ENCODE peak calls at places on chromosomes 4 and X, in four cellular contexts. L, N, Z and R are unnamed samples.

GRCh38 chrX:17032351-17032750 is 85.9 kb downstream of the REPS2 start:
- DNase-seq in L (peak; percentile 14), N (peak; percentile 54), Z (no peak), R (peak; percentile 49)

GRCh38 chrX:40389555-40389954 is 191.2 kb upstream of the ATP6AP2 start:
- DNase-seq in L (no peak), N (no peak), Z (no peak), R (no peak)

GRCh38 chr4:176981074-176981473 is 188.4 kb upstream of the VEGFC start:
- DNase-seq in L (no peak), N (no peak), Z (no peak), R (no peak)

GRCh38 chr4:167100120-167100519 is 134.2 kb downstream of the SPOCK3 start:
- DNase-seq in L (no peak), N (no peak), Z (no peak), R (no peak)

GRCh38 chr4:155966661-155967060 is 13.0 kb upstream of the CTSO start:
- DNase-seq in L (no peak), N (no peak), Z (no peak), R (no peak)

GRCh38 chr4:165096776-165097175 is 15.9 kb downstream of the TMEM192 start:
- DNase-seq in L (no peak), N (no peak), Z (no peak), R (no peak)

GRCh38 chrX:137549846-137550534 is 15.9 kb upstream of the ZIC3 start:
- DNase-seq in L (no peak), N (no peak), Z (no peak), R (no peak)

GRCh38 chrX:25206761-25207160 is 191.0 kb upstream of the ARX start:
- DNase-seq in L (no peak), N (no peak), Z (no peak), R (no peak)

GRCh38 chr4:112938461-112939058 is 110.9 kb upstream of the ANK2 start:
- DNase-seq in L (no peak), N (no peak), Z (no peak), R (no peak)

GRCh38 chr4:8286719-8287355 is 17.3 kb downstream of the HTRA3 start:
- DNase-seq in L (no peak), N (no peak), Z (peak; percentile 31), R (no peak)

GRCh38 chr4:177118596-177118995 is 191.1 kb upstream of the NEIL3 start:
- DNase-seq in L (peak; percentile 61), N (no peak), Z (no peak), R (no peak)

GRCh38 chr4:127425202-127425845 is 207.4 kb upstream of the INTU start:
- DNase-seq in L (no peak), N (no peak), Z (no peak), R (no peak)

GRCh38 chr4:67035501-67035900 is 509.8 kb downstream of the CENPC start:
- DNase-seq in L (no peak), N (no peak), Z (no peak), R (no peak)

GRCh38 chr4:98801259-98801725 is 127.6 kb downstream of the EIF4E start:
- DNase-seq in L (no peak), N (no peak), Z (no peak), R (peak; percentile 6)

GRCh38 chr4:15870079-15870478 is 68.5 kb downstream of the FGFBP1 start:
- DNase-seq in L (no peak), N (no peak), Z (no peak), R (no peak)

GRCh38 chr4:145452447-145453162 is 29.0 kb upstream of the SMAD1 start:
- DNase-seq in L (no peak), N (no peak), Z (no peak), R (no peak)

GRCh38 chr4:128796934-128797333 is 12.6 kb upstream of the JADE1 start:
- DNase-seq in L (no peak), N (peak; percentile 36), Z (no peak), R (no peak)

GRCh38 chr4:112287258-112287873 is 1.7 kb upstream of the TIFA start:
- DNase-seq in L (no peak), N (no peak), Z (no peak), R (no peak)

GRCh38 chr4:788636-789297 is 37.2 kb downstream of the CPLX1 start:
- DNase-seq in L (no peak), N (peak; percentile 44), Z (peak; percentile 76), R (no peak)

GRCh38 chr4:73730854-73731253 is 9.5 kb upstream of the CXCL8 start:
- DNase-seq in L (no peak), N (no peak), Z (no peak), R (peak; percentile 30)

GRCh38 chr4:99821918-99822503 is 5.4 kb downstream of the DAPP1 start:
- DNase-seq in L (no peak), N (no peak), Z (no peak), R (no peak)

GRCh38 chrX:3713225-3713936 is at the start of gene PRKX:
- DNase-seq in L (no peak), N (peak; percentile 63), Z (peak; percentile 74), R (peak; percentile 93)

GRCh38 chrX:3066555-3066954 is 25.3 kb downstream of the ARSF start:
- DNase-seq in L (no peak), N (no peak), Z (no peak), R (no peak)

GRCh38 chrX:110381216-110381615 is 22.6 kb downstream of the RTL9 start:
- DNase-seq in L (no peak), N (no peak), Z (no peak), R (no peak)

GRCh38 chrX:41875142-41875541 is 48.2 kb downstream of the CASK start:
- DNase-seq in L (no peak), N (no peak), Z (no peak), R (no peak)

GRCh38 chr4:581753-582361 is 5.8 kb upstream of the TMEM271 start:
- DNase-seq in L (no peak), N (no peak), Z (no peak), R (no peak)

GRCh38 chrX:3175659-3176438 is 134.6 kb downstream of the ARSF start:
- DNase-seq in L (no peak), N (no peak), Z (no peak), R (no peak)

GRCh38 chr4:26131711-26132110 is 189.1 kb upstream of the RBPJ start:
- DNase-seq in L (no peak), N (no peak), Z (no peak), R (no peak)

GRCh38 chr4:100421356-100421978 is 96.4 kb downstream of the EMCN start:
- DNase-seq in L (no peak), N (no peak), Z (no peak), R (no peak)

GRCh38 chr4:133711817-133712216 is 489.8 kb downstream of the PABPC4L start:
- DNase-seq in L (no peak), N (no peak), Z (no peak), R (no peak)

GRCh38 chrX:39313149-39313548 is 511.9 kb downstream of the MID1IP1 start:
- DNase-seq in L (no peak), N (no peak), Z (no peak), R (no peak)

GRCh38 chrX:148893395-148893794 is 393.0 kb downstream of the AFF2 start:
- DNase-seq in L (no peak), N (no peak), Z (no peak), R (no peak)

DNA sequence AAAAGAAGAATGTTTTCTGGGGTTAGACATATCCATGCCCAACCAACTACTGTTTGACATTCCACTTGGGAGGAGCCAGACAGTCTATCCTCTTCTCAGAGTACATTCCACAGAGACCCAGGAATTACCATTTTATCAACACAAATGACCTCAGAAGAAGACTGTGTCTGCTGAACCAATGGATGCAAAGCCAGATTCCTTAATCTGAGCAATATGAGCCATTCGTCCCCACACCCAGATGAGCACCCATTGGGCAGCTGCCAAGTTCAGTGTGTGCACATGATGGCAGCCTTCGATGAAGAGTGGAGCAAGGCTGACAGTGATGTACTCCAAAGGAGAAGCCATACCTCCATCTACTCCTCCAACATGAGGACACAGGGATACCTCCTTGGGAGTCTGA is 111.3 kb downstream of the ZNF674 start:
- DNase-seq in L (no peak), N (no peak), Z (no peak), R (no peak)
- H3K9me3 ChIP-seq in L (no peaks in the 10 kb centered on the region), N (no peaks in the 10 kb centered on the region), Z (no peaks in the 10 kb centered on the region), R (no peaks in the 10 kb centered on the region)

GRCh38 chr4:2266821-2267220 is 4.9 kb upstream of the MXD4 start:
- DNase-seq in L (no peak), N (no peak), Z (no peak), R (no peak)

GRCh38 chr4:2267320-2267811 is 5.5 kb upstream of the MXD4 start:
- DNase-seq in L (no peak), N (no peak), Z (no peak), R (peak; percentile 80)

GRCh38 chr4:2264481-2265041 is 2.7 kb upstream of the MXD4 start:
- DNase-seq in L (no peak), N (no peak), Z (peak; percentile 54), R (peak; percentile 48)

GRCh38 chr4:2265113-2266110 is 3.5 kb upstream of the MXD4 start:
- DNase-seq in L (no peak), N (no peak), Z (no peak), R (peak; percentile 56)

GRCh38 chr4:2266181-2266580 is 4.3 kb upstream of the MXD4 start:
- DNase-seq in L (peak; percentile 48), N (peak; percentile 51), Z (peak; percentile 78), R (peak; percentile 63)
- TF ChIP-seq POLR2A in L (no peak), N (no peak), Z (no peak), R (no peak)

GRCh38 chr4:102472441-102473013 is 28.6 kb upstream of the NFKB1 start:
- DNase-seq in L (no peak), N (no peak), Z (no peak), R (no peak)

GRCh38 chr4:102477657-102478056 is 23.5 kb upstream of the NFKB1 start:
- DNase-seq in L (no peak), N (no peak), Z (no peak), R (no peak)

GRCh38 chr4:102469806-102470205 is 31.4 kb upstream of the NFKB1 start:
- DNase-seq in L (no peak), N (no peak), Z (no peak), R (no peak)

GRCh38 chr4:102474736-102475504 is 26.2 kb upstream of the NFKB1 start:
- DNase-seq in L (no peak), N (no peak), Z (no peak), R (peak; percentile 2)

DNA sequence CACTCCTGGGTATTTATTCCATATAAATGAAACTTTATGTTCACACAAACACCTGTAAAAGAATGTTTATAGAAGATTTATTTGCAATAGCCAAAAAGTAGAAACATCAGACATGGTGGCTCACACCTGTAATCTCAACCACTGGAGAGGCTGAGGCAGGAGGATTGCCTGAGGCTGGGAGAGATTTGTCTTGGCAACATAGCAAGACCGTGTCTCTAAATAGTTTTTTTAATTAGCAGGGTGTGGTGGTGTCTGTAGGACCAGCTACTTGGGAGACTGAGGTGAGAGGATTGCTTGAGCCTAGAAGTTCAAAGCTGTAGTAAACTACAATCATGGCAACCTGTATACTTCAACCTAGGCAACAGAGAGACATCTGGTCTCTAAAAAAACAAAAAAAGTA is 27.7 kb upstream of the NFKB1 start:
- DNase-seq in L (no peak), N (no peak), Z (no peak), R (no peak)
- H3K9me3 ChIP-seq in L (no peaks in the 10 kb centered on the region), N (peaks cover 20% of the 10 kb centered on the region), Z (no peaks in the 10 kb centered on the region), R (no peaks in the 10 kb centered on the region)

DNA sequence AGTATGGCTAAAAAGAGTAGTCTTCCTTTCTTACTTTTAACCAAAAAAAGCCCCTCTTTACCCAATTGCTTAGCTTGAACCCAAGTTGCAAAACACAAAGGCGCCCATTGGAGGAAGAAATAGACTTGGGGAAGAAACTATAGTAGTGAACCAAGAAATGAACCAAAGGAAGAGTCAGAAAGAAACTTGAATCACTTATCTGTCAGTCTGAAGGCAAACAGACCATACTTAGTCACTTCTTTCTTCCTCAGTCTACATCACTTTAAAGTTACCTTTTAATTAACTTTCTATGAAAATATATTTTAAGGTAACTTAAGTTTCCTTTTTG is 161.4 kb upstream of the GIMD1 start:
- DNase-seq in L (no peak), N (no peak), Z (no peak), R (no peak)
- TF ChIP-seq POLR2A in L (no peak), N (no peak), Z (no peak), R (no peak)